ENCODE peak calls at places on chromosomes 16 and 17, in six cellular contexts. H is GM23338, R is fibroblast of lung, M is GM23248, I is OCI-LY7, O is H9. B is an unnamed sample. For H4K20me1, the result is how much of the 10 kb centered on the place peaks cover.

GRCh38 chr17:79785900-79786810 is 8.2 kb downstream of the CBX2 start:
- DNase-seq in H (peak), R (no peak), M (no peak), I (no peak), O (no peak), B (no peak)

GRCh38 chr17:41767324-41768042 is 19.0 kb downstream of the JUP start:
- DNase-seq in H (no peak), R (no peak), M (no peak), I (no peak), O (no peak), B (no peak)

GRCh38 chr17:45398800-45399199 is 33.9 kb downstream of the ARHGAP27 start:
- DNase-seq in H (peak), R (no peak), M (no peak), I (no peak), O (peak), B (no peak)

GRCh38 chr16:5070431-5071186 is 1.0 kb upstream of the ALG1 start:
- DNase-seq in H (no peak), R (no peak), M (no peak), I (no peak), O (no peak), B (no peak)

GRCh38 chr16:87854907-87855683 is 14.2 kb downstream of the SLC7A5 start:
- DNase-seq in H (no peak), R (no peak), M (no peak), I (no peak), O (no peak), B (no peak)

GRCh38 chr17:50684612-50685333 is 22.9 kb downstream of the ANKRD40 start:
- DNase-seq in H (peak), R (no peak), M (no peak), I (no peak), O (no peak), B (no peak)

GRCh38 chr17:65554568-65555223 is 6.8 kb downstream of the AXIN2 start:
- DNase-seq in H (no peak), R (peak), M (peak), I (no peak), O (no peak), B (no peak)

GRCh38 chr16:30985401-30986128 is 558 bp downstream of the HSD3B7 start:
- DNase-seq in H (peak), R (no peak), M (peak), I (no peak), O (peak), B (no peak)

GRCh38 chr16:75011634-75012307 is 12.9 kb downstream of the ZNRF1 start:
- DNase-seq in H (no peak), R (peak), M (peak), I (no peak), O (no peak), B (no peak)

GRCh38 chr16:29994613-29995329 is 646 bp downstream of the HIRIP3 start:
- DNase-seq in H (no peak), R (peak), M (peak), I (no peak), O (no peak), B (peak)

GRCh38 chr16:85944572-85945423 is 45.8 kb downstream of the IRF8 start:
- DNase-seq in H (no peak), R (no peak), M (no peak), I (peak), O (no peak), B (no peak)

GRCh38 chr16:66189951-66190350 is 176.5 kb upstream of the CDH5 start:
- DNase-seq in H (no peak), R (peak), M (peak), I (no peak), O (no peak), B (no peak)

GRCh38 chr16:50302472-50303005 is 36.2 kb downstream of the ADCY7 start:
- DNase-seq in H (no peak), R (no peak), M (no peak), I (no peak), O (no peak), B (no peak)

GRCh38 chr17:49565948-49566491 is 9.7 kb upstream of the NXPH3 start:
- DNase-seq in H (no peak), R (peak), M (no peak), I (no peak), O (no peak), B (no peak)

GRCh38 chr17:49566668-49567071 is 9.0 kb upstream of the NXPH3 start:
- DNase-seq in H (no peak), R (no peak), M (no peak), I (no peak), O (no peak), B (no peak)

GRCh38 chr17:49567871-49568694 is 7.6 kb upstream of the NXPH3 start:
- DNase-seq in H (peak), R (peak), M (peak), I (peak), O (peak), B (peak)

GRCh38 chr17:49567104-49567521 is 8.6 kb upstream of the NXPH3 start:
- DNase-seq in H (no peak), R (no peak), M (no peak), I (no peak), O (no peak), B (no peak)

GRCh38 chr17:49564638-49565037 is 11.0 kb upstream of the NXPH3 start:
- DNase-seq in H (no peak), R (no peak), M (no peak), I (no peak), O (no peak), B (no peak)
- H3K27ac ChIP-seq in H (no peak), R (no peak), M (no peak), I (no peak), O (no peak), B (no peak)

GRCh38 chr16:23502466-23502865 is 7.8 kb downstream of the GGA2 start:
- DNase-seq in H (no peak), R (no peak), M (no peak), I (no peak), O (no peak), B (no peak)
- H4K20me1 ChIP-seq in H (half or more), R (under half), M (under half), I (half or more), O (under half), B (under half)

DNA sequence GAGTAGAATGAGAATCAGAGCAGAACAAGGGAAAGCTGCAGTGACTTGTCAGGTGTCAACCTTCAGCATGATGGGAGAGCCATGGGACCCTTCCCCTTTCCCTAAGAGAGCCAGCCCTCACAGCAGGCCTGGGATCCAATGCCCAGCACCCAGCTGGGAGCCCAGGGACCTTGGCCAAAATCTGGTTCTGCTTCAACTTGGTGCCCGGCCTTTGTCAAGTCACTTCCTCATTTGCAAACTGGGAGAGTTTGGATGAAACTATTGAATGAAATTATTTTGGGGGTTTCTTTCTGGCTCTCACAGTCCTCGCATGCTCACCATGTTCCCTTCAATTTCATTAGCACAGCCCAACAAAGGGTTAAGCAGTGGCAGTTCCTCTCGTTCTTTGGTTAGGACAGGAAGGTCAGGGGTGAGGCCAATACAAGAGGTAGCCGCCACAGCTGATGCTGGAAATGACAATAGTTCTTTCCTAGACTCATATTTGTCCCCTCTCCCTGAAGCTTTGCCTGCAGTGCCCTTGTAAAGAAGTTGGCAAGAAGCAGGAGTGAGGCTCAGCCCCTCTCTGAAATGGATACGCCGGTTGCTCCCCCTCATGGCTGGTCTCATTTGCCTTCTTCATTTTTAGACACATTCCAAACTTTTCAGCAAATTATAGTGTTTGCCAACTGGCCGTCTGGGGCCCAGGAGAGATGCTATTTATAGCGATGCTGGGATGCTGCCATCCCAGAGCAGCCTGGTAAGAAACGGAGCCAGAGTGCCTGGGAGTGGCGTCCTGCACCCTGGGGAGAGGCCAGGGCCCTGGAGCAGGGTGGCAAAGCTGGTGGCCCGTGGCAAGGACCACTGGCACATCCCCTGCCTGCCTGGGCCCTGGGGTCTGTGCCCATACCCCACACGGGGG is 34.5 kb upstream of the MEOX1 start:
- DNase-seq in H (no peak), R (peak), M (peak), I (no peak), O (peak), B (no peak)
- H3K27ac ChIP-seq in H (no peak), R (no peak), M (no peak), I (no peak), O (no peak), B (no peak)

GRCh38 chr16:81497690-81498089 is 53.1 kb downstream of the CMIP start:
- DNase-seq in H (peak), R (no peak), M (no peak), I (peak), O (no peak), B (no peak)

GRCh38 chr16:81502396-81503060 is 57.9 kb downstream of the CMIP start:
- DNase-seq in H (no peak), R (no peak), M (no peak), I (no peak), O (no peak), B (no peak)

GRCh38 chr16:81500833-81501521 is 56.4 kb downstream of the CMIP start:
- DNase-seq in H (no peak), R (peak), M (no peak), I (no peak), O (no peak), B (no peak)

GRCh38 chr16:81498351-81498750 is 53.7 kb downstream of the CMIP start:
- DNase-seq in H (no peak), R (no peak), M (no peak), I (no peak), O (no peak), B (no peak)

DNA sequence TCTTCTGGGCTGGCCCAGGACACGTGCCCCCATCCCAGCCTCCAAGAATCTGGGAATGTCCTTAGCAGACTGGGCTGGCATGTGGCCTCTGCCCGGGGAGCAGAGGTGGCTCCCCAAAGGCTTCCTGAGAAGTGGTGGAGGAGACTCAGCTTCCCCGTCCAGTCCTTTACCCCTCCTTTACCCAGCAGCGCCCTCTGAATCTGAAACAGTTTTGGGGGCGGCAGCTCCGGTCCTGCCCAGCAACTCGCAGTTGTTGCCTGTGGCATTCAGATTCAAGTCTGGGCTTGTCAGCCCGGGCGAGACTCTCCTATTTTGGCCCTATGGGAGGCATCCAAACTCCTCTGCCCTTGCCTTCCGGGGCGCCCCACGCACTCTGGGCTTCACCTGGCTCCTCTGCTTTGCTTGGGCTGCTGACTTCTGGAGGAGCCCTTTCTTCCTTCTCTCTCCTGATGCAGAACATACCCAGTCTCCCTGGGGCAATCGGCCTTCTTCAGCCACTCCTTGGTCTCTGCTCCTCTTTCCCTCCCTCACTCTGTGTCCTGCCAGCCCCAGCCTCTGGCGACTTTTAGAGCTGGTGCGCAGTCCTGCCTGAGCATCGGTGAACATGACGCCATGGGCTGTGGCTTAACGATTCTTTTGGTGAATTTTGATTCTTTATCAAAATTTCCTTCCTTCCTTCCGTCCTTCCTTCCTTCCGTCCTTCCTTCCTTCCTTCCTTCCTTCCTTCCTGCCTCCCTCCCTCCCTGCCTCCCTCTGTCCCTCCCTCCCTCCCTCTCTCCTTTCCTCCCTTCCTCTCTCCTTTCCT is 55.2 kb downstream of the CMIP start:
- DNase-seq in H (no peak), R (no peak), M (no peak), I (no peak), O (no peak), B (no peak)
- H4K20me1 ChIP-seq in H (under half), R (under half), M (under half), I (under half), O (under half), B (half or more)

DNA sequence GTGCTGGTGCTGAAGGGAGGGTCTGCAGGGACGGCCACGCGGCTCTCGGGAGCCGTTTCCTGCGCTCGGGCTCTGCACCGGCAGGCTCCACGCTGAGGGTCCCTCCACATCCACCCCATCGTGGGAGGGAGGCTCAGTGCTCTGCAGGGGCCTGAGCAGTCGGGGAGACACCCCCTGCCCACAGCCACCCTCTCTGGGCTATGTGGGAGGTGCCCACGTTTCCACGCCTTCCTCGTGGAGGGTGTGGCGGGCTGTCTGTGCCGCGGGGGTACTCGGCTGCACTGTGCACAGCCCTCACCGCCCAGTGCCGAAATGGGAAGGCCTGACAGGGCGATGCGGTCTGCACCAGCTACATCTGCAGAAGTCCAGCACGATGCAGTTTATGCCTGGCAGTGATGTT is 25.5 kb upstream of the ZNF750 start:
- DNase-seq in H (no peak), R (no peak), M (no peak), I (no peak), O (no peak), B (peak)
- H3K27ac ChIP-seq in H (no peak), R (no peak), M (no peak), I (peak), O (no peak), B (peak)

GRCh38 chr17:1362964-1363363 is 37.1 kb downstream of the YWHAE start:
- DNase-seq in H (no peak), R (no peak), M (peak), I (peak), O (no peak), B (no peak)
- H4K20me1 ChIP-seq in H (half or more), R (under half), M (under half), I (under half), O (under half), B (half or more)

B was measured in DND-41.